ENCODE peak calls at places on chromosomes 5 and 9, in six cellular contexts. V is pancreas, C is stomach, X is tibial nerve, K is Peyer's patch, T is sigmoid colon. J is an unnamed sample.

GRCh38 chr5:68482199-68482598 is 266.6 kb downstream of the PIK3R1 start:
- DNase-seq in V (no peak), C (no peak), X (no peak), K (no peak), T (no peak), J (no peak)

GRCh38 chr5:80864706-80865435 is 95.3 kb upstream of the RASGRF2 start:
- DNase-seq in V (no peak), C (no peak), X (no peak), K (no peak), T (no peak), J (no peak)

GRCh38 chr5:916441-917293 is 24.0 kb downstream of the TRIP13 start:
- DNase-seq in V (no peak), C (no peak), X (no peak), K (peak; percentile 34), T (no peak), J (no peak)

GRCh38 chr5:56649569-56649968 is 165.8 kb upstream of the MAP3K1 start:
- DNase-seq in V (peak; percentile 65), C (no peak), X (no peak), K (no peak), T (no peak), J (no peak)

GRCh38 chr5:1135696-1136525 is 24.0 kb upstream of the SLC12A7 start:
- DNase-seq in V (no peak), C (no peak), X (no peak), K (no peak), T (no peak), J (no peak)

GRCh38 chr5:59829389-59829788 is 64.1 kb downstream of the PDE4D start:
- DNase-seq in V (no peak), C (no peak), X (no peak), K (no peak), T (no peak), J (no peak)

GRCh38 chr5:72234265-72234700 is 85.8 kb downstream of the MRPS27 start:
- DNase-seq in V (no peak), C (no peak), X (no peak), K (no peak), T (no peak), J (no peak)

GRCh38 chr5:74993743-74994142 is 58.6 kb downstream of the GCNT4 start:
- DNase-seq in V (no peak), C (peak; percentile 33), X (no peak), K (no peak), T (no peak), J (no peak)

GRCh38 chr5:8097146-8097545 is 228.2 kb downstream of the MTRR start:
- DNase-seq in V (no peak), C (no peak), X (no peak), K (no peak), T (no peak), J (no peak)

GRCh38 chr5:181211208-181211607 is 6.2 kb upstream of the TRIM7 start:
- DNase-seq in V (no peak), C (no peak), X (no peak), K (no peak), T (peak; percentile 27), J (no peak)

GRCh38 chr5:138372225-138372624 is 19.7 kb downstream of the KDM3B start:
- DNase-seq in V (no peak), C (no peak), X (no peak), K (no peak), T (no peak), J (no peak)

GRCh38 chr5:145697251-145698016 is 137.7 kb downstream of the PRELID2 start:
- DNase-seq in V (no peak), C (no peak), X (no peak), K (peak; percentile 58), T (no peak), J (no peak)

GRCh38 chr9:129336601-129337286 is 158.7 kb upstream of the IER5L start:
- DNase-seq in V (no peak), C (peak; percentile 67), X (no peak), K (peak; percentile 55), T (no peak), J (no peak)

GRCh38 chr9:70257991-70258691 is 637 bp upstream of the SMC5 start:
- DNase-seq in V (peak; percentile 85), C (peak; percentile 80), X (peak; percentile 22), K (peak; percentile 54), T (peak; percentile 64), J (peak; percentile 32)

GRCh38 chr9:85401998-85402397 is 339.8 kb downstream of the AGTPBP1 start:
- DNase-seq in V (no peak), C (no peak), X (no peak), K (no peak), T (no peak), J (no peak)

GRCh38 chr5:23139338-23140171 is 286.4 kb upstream of the CDH12 start:
- DNase-seq in V (no peak), C (no peak), X (no peak), K (no peak), T (no peak), J (no peak)

GRCh38 chr5:181187500-181188213 is 17.3 kb downstream of the TRIM7 start:
- DNase-seq in V (peak; percentile 79), C (peak; percentile 73), X (peak; percentile 67), K (peak; percentile 80), T (peak; percentile 91), J (peak; percentile 78)

GRCh38 chr5:173880306-173880985 is 7.7 kb upstream of the CPEB4 start:
- DNase-seq in V (no peak), C (no peak), X (no peak), K (no peak), T (no peak), J (no peak)

GRCh38 chr9:71975833-71976232 is 64.4 kb downstream of the C9orf85 start:
- DNase-seq in V (no peak), C (no peak), X (no peak), K (no peak), T (no peak), J (no peak)

GRCh38 chr5:31967461-31967860 is 206.7 kb downstream of the GOLPH3 start:
- DNase-seq in V (no peak), C (no peak), X (no peak), K (no peak), T (no peak), J (no peak)

GRCh38 chr5:179115307-179115706 is 55.1 kb downstream of the ZNF354C start:
- DNase-seq in V (no peak), C (peak; percentile 7), X (no peak), K (no peak), T (peak; percentile 21), J (no peak)
- TF ChIP-seq CTCF in V (no peak), C (no peak), X (no peak), K (no peak), T (no peak), J (no peak)

DNA sequence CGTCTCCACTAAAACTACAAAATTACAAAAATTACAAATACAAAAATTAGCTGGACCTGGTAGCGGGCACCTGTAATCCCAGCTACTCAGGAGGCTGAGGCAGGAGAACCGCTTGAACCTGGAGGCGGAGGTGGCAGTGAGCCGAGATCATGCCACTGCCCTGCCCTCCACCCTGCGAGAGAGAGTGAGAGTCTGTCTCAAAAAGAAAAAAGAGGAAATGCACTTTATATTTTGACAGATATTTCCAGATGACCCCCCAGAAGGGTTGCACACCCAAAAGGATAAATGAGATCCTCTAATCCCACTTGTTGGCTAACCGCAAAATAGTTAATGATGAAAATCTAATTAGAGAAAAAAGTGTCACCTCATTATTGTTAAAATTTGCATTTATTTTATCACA is 2.2 kb downstream of the HSDL2 start:
- DNase-seq in V (no peak), C (no peak), X (no peak), K (no peak), T (no peak), J (no peak)
- H3K4me1 ChIP-seq in V (peaks cover 23% of the 10 kb centered on the region), C (peaks cover 29% of the 10 kb centered on the region), X (peaks cover 61% of the 10 kb centered on the region), K (peaks cover 4% of the 10 kb centered on the region), T (peaks cover 33% of the 10 kb centered on the region), J (peaks cover 22% of the 10 kb centered on the region)

GRCh38 chr9:127746959-127747569 is 12.0 kb upstream of the TOR2A start:
- DNase-seq in V (no peak), C (no peak), X (no peak), K (no peak), T (no peak), J (no peak)
- TF ChIP-seq CTCF in V (no peak), C (no peak), X (no peak), K (no peak), T (no peak), J (no peak)

GRCh38 chr5:163912023-163912422 is 406.6 kb downstream of the MAT2B start:
- DNase-seq in V (no peak), C (no peak), X (no peak), K (no peak), T (no peak), J (no peak)

GRCh38 chr5:163916376-163916775 is 411.0 kb downstream of the MAT2B start:
- DNase-seq in V (no peak), C (no peak), X (no peak), K (peak; percentile 74), T (no peak), J (no peak)

GRCh38 chr5:163915481-163915961 is 410.1 kb downstream of the MAT2B start:
- DNase-seq in V (no peak), C (no peak), X (no peak), K (peak; percentile 80), T (no peak), J (no peak)

GRCh38 chr5:163914911-163915310 is 409.5 kb downstream of the MAT2B start:
- DNase-seq in V (no peak), C (no peak), X (no peak), K (peak; percentile 91), T (no peak), J (no peak)

GRCh38 chr5:163913548-163913947 is 408.1 kb downstream of the MAT2B start:
- DNase-seq in V (no peak), C (no peak), X (no peak), K (no peak), T (no peak), J (no peak)
- H3K4me1 ChIP-seq in V (no peaks in the 10 kb centered on the region), C (no peaks in the 10 kb centered on the region), X (no peaks in the 10 kb centered on the region), K (no peaks in the 10 kb centered on the region), T (no peaks in the 10 kb centered on the region), J (no peaks in the 10 kb centered on the region)

DNA sequence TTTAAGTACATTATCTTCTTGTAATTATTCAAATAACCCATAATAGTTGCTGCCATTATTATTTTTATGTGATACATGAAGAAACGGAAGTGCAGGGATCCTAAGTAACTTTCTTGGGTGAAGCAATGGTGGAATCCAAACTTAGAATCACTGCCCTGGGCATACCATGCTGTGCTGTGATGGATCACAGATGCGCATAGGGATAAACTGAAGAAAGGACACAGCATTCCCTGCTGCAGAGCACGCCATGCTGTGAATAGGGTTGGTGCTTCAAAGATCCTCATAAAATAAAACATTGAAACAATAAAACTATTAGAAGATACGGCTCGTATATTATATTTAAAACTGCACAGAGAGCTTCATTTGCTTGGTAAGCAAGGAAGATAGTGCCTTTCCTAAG is 211.7 kb upstream of the ADAMTS16 start:
- DNase-seq in V (no peak), C (no peak), X (no peak), K (no peak), T (peak; percentile 77), J (no peak)
- TF ChIP-seq CTCF in V (no peak), C (no peak), X (no peak), K (no peak), T (no peak), J (no peak)

GRCh38 chr5:148000036-148000435 is 63.7 kb upstream of the SPINK5 start:
- DNase-seq in V (no peak), C (no peak), X (no peak), K (no peak), T (no peak), J (no peak)

GRCh38 chr5:148003226-148003625 is 60.6 kb upstream of the SPINK5 start:
- DNase-seq in V (no peak), C (no peak), X (no peak), K (no peak), T (no peak), J (no peak)

GRCh38 chr5:148002471-148002870 is 61.3 kb upstream of the SPINK5 start:
- DNase-seq in V (no peak), C (no peak), X (no peak), K (no peak), T (no peak), J (no peak)

GRCh38 chr5:148011407-148012124 is 52.2 kb upstream of the SPINK5 start:
- DNase-seq in V (no peak), C (no peak), X (no peak), K (no peak), T (no peak), J (no peak)

GRCh38 chr5:148005788-148006520 is 57.8 kb upstream of the SPINK5 start:
- DNase-seq in V (no peak), C (no peak), X (no peak), K (no peak), T (no peak), J (no peak)
- H3K4me1 ChIP-seq in V (no peaks in the 10 kb centered on the region), C (no peaks in the 10 kb centered on the region), X (no peaks in the 10 kb centered on the region), K (no peaks in the 10 kb centered on the region), T (no peaks in the 10 kb centered on the region), J (no peaks in the 10 kb centered on the region)